ENCODE peak calls at places on chromosomes 1 and 21, in eight cellular contexts. F, E, Z, X, Q, J, H and Y are unnamed samples. For H3K4me1, the result is how much of the 10 kb centered on the place peaks cover.

GRCh38 chr1:31943546-31944184 is 5.5 kb upstream of the PTP4A2 start:
- DNase-seq in F (peak), E (no peak), Z (no peak), X (no peak), Q (no peak), J (no peak), H (no peak), Y (peak)

GRCh38 chr1:217063065-217063908 is 340.1 kb upstream of the ESRRG start:
- DNase-seq in F (no peak), E (no peak), Z (no peak), X (no peak), Q (no peak), J (no peak), H (no peak), Y (no peak)

GRCh38 chr1:50979964-50980363 is 9.9 kb downstream of the CDKN2C start:
- DNase-seq in F (no peak), E (no peak), Z (no peak), X (no peak), Q (no peak), J (no peak), H (no peak), Y (no peak)

GRCh38 chr1:100538935-100539835 is 1.2 kb downstream of the GPR88 start:
- DNase-seq in F (no peak), E (no peak), Z (peak), X (no peak), Q (peak), J (no peak), H (peak), Y (peak)

GRCh38 chr1:93129507-93130099 is 50.5 kb downstream of the MTF2 start:
- DNase-seq in F (no peak), E (no peak), Z (no peak), X (no peak), Q (no peak), J (no peak), H (no peak), Y (no peak)

GRCh38 chr1:226638001-226638601 is 89.5 kb downstream of the STUM start:
- DNase-seq in F (no peak), E (no peak), Z (no peak), X (no peak), Q (peak), J (no peak), H (no peak), Y (no peak)

GRCh38 chr1:17984510-17985085 is 123.0 kb upstream of the IGSF21 start:
- DNase-seq in F (peak), E (no peak), Z (no peak), X (no peak), Q (no peak), J (no peak), H (peak), Y (no peak)

GRCh38 chr1:67823645-67824044 is 9.6 kb downstream of the GNG12 start:
- DNase-seq in F (no peak), E (no peak), Z (peak), X (no peak), Q (no peak), J (no peak), H (peak), Y (no peak)

GRCh38 chr1:114010433-114011184 is 31.3 kb downstream of the OLFML3 start:
- DNase-seq in F (no peak), E (no peak), Z (no peak), X (no peak), Q (no peak), J (no peak), H (no peak), Y (no peak)

GRCh38 chr1:89978763-89979162 is 16.1 kb upstream of the ZNF326 start:
- DNase-seq in F (no peak), E (no peak), Z (peak), X (no peak), Q (no peak), J (no peak), H (peak), Y (no peak)

GRCh38 chr1:172926070-172926469 is 124.7 kb downstream of the TNFSF18 start:
- DNase-seq in F (peak), E (no peak), Z (no peak), X (no peak), Q (no peak), J (no peak), H (peak), Y (no peak)

GRCh38 chr21:40165671-40166070 is 298.4 kb downstream of the PCP4 start:
- DNase-seq in F (no peak), E (no peak), Z (no peak), X (no peak), Q (no peak), J (no peak), H (peak), Y (no peak)

GRCh38 chr1:224333309-224333926 is 3.4 kb upstream of the NVL start:
- DNase-seq in F (peak), E (no peak), Z (peak), X (no peak), Q (no peak), J (no peak), H (peak), Y (peak)

GRCh38 chr1:64246294-64246917 is 43.0 kb downstream of the UBE2U start:
- DNase-seq in F (peak), E (no peak), Z (peak), X (no peak), Q (no peak), J (no peak), H (peak), Y (peak)

GRCh38 chr1:239232921-239233320 is 153.4 kb upstream of the CHRM3 start:
- DNase-seq in F (no peak), E (no peak), Z (no peak), X (no peak), Q (no peak), J (no peak), H (no peak), Y (no peak)

GRCh38 chr1:56797079-56797685 is 22.0 kb downstream of the FYB2 start:
- DNase-seq in F (no peak), E (no peak), Z (no peak), X (no peak), Q (no peak), J (no peak), H (no peak), Y (no peak)

GRCh38 chr1:216866714-216867113 is 143.5 kb upstream of the ESRRG start:
- DNase-seq in F (no peak), E (no peak), Z (no peak), X (no peak), Q (no peak), J (no peak), H (no peak), Y (no peak)

GRCh38 chr21:46021398-46021797 is 39.8 kb downstream of the COL6A1 start:
- DNase-seq in F (no peak), E (no peak), Z (no peak), X (peak), Q (no peak), J (no peak), H (no peak), Y (no peak)

GRCh38 chr1:200082329-200082728 is 54.8 kb downstream of the NR5A2 start:
- DNase-seq in F (no peak), E (no peak), Z (peak), X (no peak), Q (no peak), J (no peak), H (no peak), Y (no peak)

GRCh38 chr1:41626616-41627375 is 142.3 kb upstream of the EDN2 start:
- DNase-seq in F (no peak), E (no peak), Z (peak), X (no peak), Q (no peak), J (no peak), H (peak), Y (no peak)

GRCh38 chr1:39142394-39143060 is 62.0 kb upstream of the MACF1 start:
- DNase-seq in F (no peak), E (no peak), Z (no peak), X (peak), Q (peak), J (no peak), H (peak), Y (no peak)

GRCh38 chr1:200346744-200347143 is 63.1 kb downstream of the ZNF281 start:
- DNase-seq in F (no peak), E (no peak), Z (peak), X (no peak), Q (no peak), J (no peak), H (peak), Y (no peak)

GRCh38 chr1:87642581-87643129 is 314.0 kb downstream of the LMO4 start:
- DNase-seq in F (peak), E (no peak), Z (peak), X (no peak), Q (no peak), J (no peak), H (peak), Y (no peak)

GRCh38 chr1:203342192-203342940 is 8.6 kb downstream of the FMOD start:
- DNase-seq in F (peak), E (peak), Z (peak), X (peak), Q (no peak), J (peak), H (peak), Y (peak)

GRCh38 chr1:24415910-24416665 is 486 bp downstream of the NIPAL3 start:
- DNase-seq in F (peak), E (peak), Z (peak), X (no peak), Q (peak), J (no peak), H (peak), Y (no peak)

GRCh38 chr1:14739433-14739832 is 140.9 kb downstream of the KAZN start:
- DNase-seq in F (no peak), E (no peak), Z (no peak), X (no peak), Q (no peak), J (no peak), H (no peak), Y (no peak)

GRCh38 chr1:155063550-155064108 is at the start of gene EFNA4:
- DNase-seq in F (peak), E (peak), Z (peak), X (peak), Q (peak), J (peak), H (peak), Y (peak)

GRCh38 chr1:44048816-44049215 is 17.6 kb upstream of the SLC6A9 start:
- DNase-seq in F (peak), E (no peak), Z (peak), X (no peak), Q (no peak), J (no peak), H (peak), Y (no peak)

GRCh38 chr1:117826551-117827078 is 102.8 kb downstream of the GDAP2 start:
- DNase-seq in F (peak), E (no peak), Z (peak), X (peak), Q (peak), J (no peak), H (peak), Y (no peak)

GRCh38 chr1:6949991-6950765 is 164.9 kb downstream of the CAMTA1 start:
- DNase-seq in F (no peak), E (no peak), Z (no peak), X (no peak), Q (no peak), J (no peak), H (no peak), Y (no peak)

GRCh38 chr1:147541672-147542548 is 609 bp downstream of the BCL9 start:
- DNase-seq in F (peak), E (no peak), Z (peak), X (no peak), Q (peak), J (peak), H (peak), Y (peak)

GRCh38 chr21:14438204-14438603 is 55.3 kb upstream of the HSPA13 start:
- DNase-seq in F (peak), E (no peak), Z (no peak), X (no peak), Q (no peak), J (no peak), H (no peak), Y (no peak)

GRCh38 chr1:239987103-239987745 is 104.5 kb upstream of the FMN2 start:
- DNase-seq in F (peak), E (no peak), Z (peak), X (no peak), Q (no peak), J (no peak), H (peak), Y (no peak)

GRCh38 chr1:198830397-198830796 is 191.6 kb downstream of the PTPRC start:
- DNase-seq in F (no peak), E (no peak), Z (no peak), X (no peak), Q (peak), J (no peak), H (peak), Y (no peak)

GRCh38 chr21:44436958-44437357 is 18.4 kb upstream of the LRRC3 start:
- DNase-seq in F (no peak), E (no peak), Z (no peak), X (no peak), Q (no peak), J (no peak), H (no peak), Y (no peak)

GRCh38 chr1:30698401-30698981 is 24.9 kb downstream of the MATN1 start:
- DNase-seq in F (peak), E (no peak), Z (no peak), X (no peak), Q (no peak), J (no peak), H (no peak), Y (no peak)

GRCh38 chr1:30699762-30700161 is 23.6 kb downstream of the MATN1 start:
- DNase-seq in F (no peak), E (no peak), Z (no peak), X (no peak), Q (no peak), J (no peak), H (no peak), Y (no peak)

GRCh38 chr1:30696831-30697230 is 26.6 kb downstream of the MATN1 start:
- DNase-seq in F (no peak), E (no peak), Z (no peak), X (no peak), Q (no peak), J (no peak), H (no peak), Y (no peak)

GRCh38 chr1:30697571-30697970 is 25.8 kb downstream of the MATN1 start:
- DNase-seq in F (no peak), E (no peak), Z (no peak), X (no peak), Q (no peak), J (no peak), H (no peak), Y (no peak)

DNA sequence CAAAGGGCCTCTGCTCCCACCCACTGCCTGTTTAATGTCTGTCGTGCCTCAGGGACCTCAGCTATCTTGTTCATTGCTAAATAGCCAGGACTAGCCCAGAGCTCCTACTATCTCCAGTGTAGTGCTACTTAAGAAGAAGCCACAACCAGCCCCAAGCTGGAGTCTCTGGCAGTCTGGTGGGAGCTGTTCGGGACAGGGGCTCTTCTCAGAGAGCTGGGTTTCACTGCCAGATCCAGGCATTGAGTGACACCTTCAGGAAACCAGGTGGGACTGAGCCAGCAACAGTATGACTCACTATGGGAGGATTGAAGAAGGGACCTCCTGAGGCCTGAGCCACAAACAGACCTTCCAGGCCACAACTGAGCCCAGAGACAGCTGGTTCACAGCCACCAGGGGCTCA is 25.4 kb downstream of the MATN1 start:
- DNase-seq in F (peak), E (no peak), Z (peak), X (no peak), Q (no peak), J (no peak), H (peak), Y (no peak)
- H3K4me1 ChIP-seq in F (under half), E (under half), Z (under half), X (under half), Q (under half), J (under half), H (under half), Y (under half)

GRCh38 chr1:48227165-48228013 is 4.9 kb downstream of the SLC5A9 start:
- DNase-seq in F (no peak), E (no peak), Z (no peak), X (no peak), Q (no peak), J (no peak), H (no peak), Y (peak)
- H3K4me1 ChIP-seq in F (under half), E (under half), Z (under half), X (under half), Q (under half), J (under half), H (under half), Y (under half)

DNA sequence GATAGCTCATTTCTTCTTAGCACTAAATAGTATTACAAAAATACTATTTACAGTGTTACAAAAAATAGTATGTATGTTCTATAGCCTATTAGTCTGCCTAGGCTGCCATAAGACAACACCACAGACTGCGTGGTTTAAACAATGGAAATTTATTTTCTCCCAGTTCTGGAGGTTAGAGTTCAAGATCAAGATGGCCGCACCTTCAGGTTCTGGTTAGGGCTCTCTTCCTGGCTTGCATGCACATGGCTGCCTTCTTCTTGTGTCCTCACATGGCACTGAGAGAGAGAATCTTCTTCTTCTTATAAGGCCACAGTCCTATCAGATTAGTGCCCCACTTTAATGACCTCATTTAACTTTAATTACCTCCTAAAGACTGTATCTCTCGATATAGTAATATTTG is 4.1 kb downstream of the ATF6 start:
- DNase-seq in F (no peak), E (no peak), Z (no peak), X (no peak), Q (no peak), J (no peak), H (no peak), Y (no peak)
- H3K4me1 ChIP-seq in F (under half), E (half or more), Z (under half), X (under half), Q (under half), J (half or more), H (under half), Y (half or more)

GRCh38 chr1:229110986-229111385 is 159.9 kb upstream of the RAB4A start:
- DNase-seq in F (no peak), E (no peak), Z (no peak), X (no peak), Q (no peak), J (no peak), H (no peak), Y (no peak)

GRCh38 chr1:229111703-229112319 is 159.1 kb upstream of the RAB4A start:
- DNase-seq in F (peak), E (no peak), Z (peak), X (no peak), Q (no peak), J (no peak), H (no peak), Y (no peak)

GRCh38 chr1:229114781-229115417 is 156.0 kb upstream of the RAB4A start:
- DNase-seq in F (peak), E (no peak), Z (peak), X (no peak), Q (no peak), J (no peak), H (peak), Y (no peak)

GRCh38 chr1:229114315-229114714 is 156.6 kb upstream of the RAB4A start:
- DNase-seq in F (peak), E (no peak), Z (no peak), X (no peak), Q (no peak), J (no peak), H (peak), Y (no peak)

DNA sequence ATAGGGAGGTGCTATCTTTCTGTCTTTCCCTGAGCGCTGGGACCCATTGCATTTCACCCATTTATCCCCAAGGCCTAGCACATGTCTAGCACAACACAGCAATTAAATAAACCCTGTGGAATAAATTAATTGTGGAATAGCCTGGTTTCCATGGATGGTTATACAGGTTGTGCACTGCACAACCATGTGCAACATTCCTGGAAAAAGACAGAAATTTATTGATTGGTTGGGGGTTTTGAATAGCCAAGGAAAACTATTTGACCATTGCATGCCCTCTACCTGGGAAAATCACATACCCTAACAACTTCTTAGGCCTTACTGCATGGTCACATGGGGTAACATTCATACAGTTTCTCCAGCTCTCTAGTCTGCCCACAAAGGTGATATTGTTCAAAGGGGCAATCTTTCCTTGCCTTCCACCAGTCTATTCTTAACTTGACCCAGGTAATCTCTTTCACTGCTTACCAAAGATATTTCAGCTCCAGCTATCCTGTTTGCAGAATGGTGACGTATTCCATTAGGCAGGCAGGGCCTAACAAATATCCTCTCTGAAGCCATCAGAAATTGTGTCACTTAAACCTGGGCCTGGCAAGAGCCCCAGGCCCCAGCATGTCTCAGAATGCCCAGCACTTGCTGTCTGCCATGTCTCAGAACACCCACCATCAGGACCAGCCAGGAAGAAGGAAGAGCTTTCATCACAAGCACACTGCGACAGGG is 157.9 kb upstream of the RAB4A start:
- DNase-seq in F (no peak), E (no peak), Z (no peak), X (no peak), Q (no peak), J (no peak), H (no peak), Y (no peak)
- H3K4me1 ChIP-seq in F (under half), E (under half), Z (under half), X (under half), Q (under half), J (under half), H (under half), Y (under half)

DNA sequence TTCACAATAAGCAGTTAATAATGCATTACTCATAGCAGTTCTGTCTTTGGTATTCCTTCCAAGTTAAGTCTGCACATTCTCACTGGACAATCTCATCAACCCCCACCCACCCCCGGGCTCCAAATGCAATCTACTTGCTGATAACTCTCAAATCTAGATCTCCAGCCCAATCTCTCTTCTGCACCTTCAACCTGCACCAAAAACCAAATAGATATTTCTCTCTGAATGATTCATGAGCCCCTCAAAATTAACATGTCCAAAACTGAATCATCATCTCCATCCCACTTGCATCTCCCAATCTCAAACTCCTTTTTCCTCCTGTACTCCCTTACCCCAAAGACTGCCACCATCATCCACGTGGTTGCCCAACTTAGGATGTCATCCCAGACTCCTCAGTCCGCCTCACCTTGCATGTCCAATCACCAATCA is 2.7 kb downstream of the DOCK7 start:
- DNase-seq in F (no peak), E (no peak), Z (peak), X (no peak), Q (no peak), J (no peak), H (peak), Y (no peak)
- H3K4me1 ChIP-seq in F (under half), E (under half), Z (under half), X (under half), Q (under half), J (under half), H (under half), Y (under half)

DNA sequence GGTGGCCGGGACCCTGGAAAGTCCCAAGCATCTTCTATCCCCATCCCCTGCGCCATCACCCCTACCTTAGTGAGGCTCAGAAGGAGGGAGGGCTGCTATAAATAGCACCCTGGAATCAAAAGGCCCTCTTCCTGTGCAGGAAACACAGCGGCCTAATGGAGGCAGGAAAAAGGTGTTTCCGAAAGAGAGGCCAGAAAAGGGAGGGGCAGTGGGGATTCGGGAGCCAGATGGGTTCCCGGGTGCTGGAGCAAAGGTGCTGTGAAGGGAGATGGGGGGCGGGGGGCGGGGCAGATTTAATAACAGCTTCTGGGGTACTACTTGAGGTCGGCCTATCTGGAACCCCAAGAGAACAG is 16.6 kb downstream of the NAV1 start:
- DNase-seq in F (no peak), E (no peak), Z (no peak), X (no peak), Q (no peak), J (no peak), H (no peak), Y (no peak)
- H3K4me1 ChIP-seq in F (under half), E (under half), Z (half or more), X (under half), Q (under half), J (under half), H (under half), Y (under half)